ENCODE peak calls at places on chromosomes 16 and 17, in nine cellular contexts. Q is fibroblast of the aortic adventitia; N is myocyte; O is DMS79 treated with DMSO at 0.1 percent for 48 hours; T is posterior cingulate gyrus; G is left colon; K is activated CD4-positive, alpha-beta T cell treated with anti-CD3 and anti-CD28 coated beads for 36 hours; S is COLO829; P is NCI-H1417. M is an unnamed sample.

GRCh38 chr17:77501751-77502625 is 361.2 kb downstream of the SEC14L1 start:
- DNase-seq in O (no peak), N (no peak), S (no peak), P (no peak), T (peak; percentile 64), K (no peak), Q (no peak), G (no peak), M (no peak)

GRCh38 chr16:86072328-86073102 is 173.6 kb downstream of the IRF8 start:
- DNase-seq in N (peak; percentile 66), G (peak; percentile 49), O (peak; percentile 28), S (peak; percentile 47), K (peak; percentile 69), P (no peak), Q (peak; percentile 87), T (peak; percentile 89), M (peak; percentile 74)

GRCh38 chr17:81025065-81025751 is 9.7 kb upstream of the BAIAP2 start:
- DNase-seq in S (peak; percentile 75), K (no peak), Q (peak; percentile 39), P (no peak), O (no peak), G (peak; percentile 23), N (no peak), T (no peak), M (peak; percentile 42)

GRCh38 chr16:56769674-56770073 is 39.7 kb downstream of the NUP93 start:
- DNase-seq in G (no peak), Q (no peak), N (no peak), S (no peak), P (no peak), T (no peak), O (no peak), K (no peak), M (no peak)

GRCh38 chr16:29992371-29992967 is 2.9 kb downstream of the HIRIP3 start:
- DNase-seq in N (no peak), S (no peak), T (peak; percentile 57), O (no peak), K (no peak), P (no peak), G (no peak), Q (peak; percentile 58), M (peak; percentile 48)

GRCh38 chr17:27488263-27488662 is 32.0 kb downstream of the KSR1 start:
- DNase-seq in K (no peak), S (no peak), T (no peak), Q (peak; percentile 64), O (no peak), N (no peak), G (no peak), P (no peak), M (no peak)

GRCh38 chr17:48644910-48645557 is 18.9 kb upstream of the HOXB9 start:
- DNase-seq in S (no peak), Q (no peak), P (no peak), T (no peak), N (no peak), G (no peak), K (no peak), O (no peak), M (no peak)

GRCh38 chr17:57488856-57489255 is 232.5 kb downstream of the MSI2 start:
- DNase-seq in Q (no peak), G (no peak), O (no peak), K (no peak), T (no peak), S (no peak), N (no peak), P (peak; percentile 53), M (no peak)

GRCh38 chr17:18093616-18094408 is 6.1 kb downstream of the DRG2 start:
- DNase-seq in P (peak; percentile 5), K (peak; percentile 56), N (peak; percentile 68), Q (peak; percentile 59), O (no peak), T (peak; percentile 72), S (peak; percentile 32), G (no peak), M (peak; percentile 88)